ENCODE peak calls at places on chromosomes 1 and 21, in four cellular contexts. G is NCI-H1105 treated with DMSO at 0.1 percent for 48 hours, C is H9, X is cardiac septum. W is an unnamed sample.

GRCh38 chr1:115677172-115677542 is 35.4 kb downstream of the VANGL1 start:
- DNase-seq in G (peak), C (no peak), X (no peak), W (no peak)

GRCh38 chr1:175072131-175072941 is 4.7 kb downstream of the TNN start:
- DNase-seq in C (peak), G (no peak), X (no peak), W (no peak)

GRCh38 chr21:45856422-45856821 is 125.1 kb upstream of the COL6A1 start:
- DNase-seq in G (no peak), X (peak), C (peak), W (no peak)

GRCh38 chr1:203878422-203878821 is 17.0 kb downstream of the SNRPE start:
- DNase-seq in G (no peak), X (no peak), C (no peak), W (no peak)

GRCh38 chr1:198775606-198776005 is 136.8 kb downstream of the PTPRC start:
- DNase-seq in X (no peak), G (no peak), C (no peak), W (no peak)

GRCh38 chr1:28582248-28582615 is 9.8 kb upstream of the RAB42 start:
- DNase-seq in C (no peak), G (peak), X (no peak), W (no peak)

GRCh38 chr1:29379438-29380073 is 143.2 kb downstream of the PTPRU start:
- DNase-seq in C (peak), X (no peak), G (peak), W (no peak)

GRCh38 chr1:14666376-14666775 is 67.9 kb downstream of the KAZN start:
- DNase-seq in C (no peak), G (no peak), X (no peak), W (no peak)

GRCh38 chr1:4023678-4024077 is 123.6 kb upstream of the C1orf174 start:
- DNase-seq in X (no peak), G (no peak), C (no peak), W (no peak)

GRCh38 chr1:236164273-236164672 is 21.9 kb downstream of the GPR137B start:
- DNase-seq in C (no peak), G (no peak), X (no peak), W (peak)

W was measured in spleen.